ENCODE peak calls at places on chromosomes 11 and 22, in ten cellular contexts. B is IMR-90, A is heart left ventricle, D is body of pancreas, I is K562, R is prostate gland, J is upper lobe of left lung, N is A549, L is breast epithelium, Z is thyroid gland. T is an unnamed sample.

GRCh38 chr22:47237890-47238480 is 475.5 kb downstream of the TBC1D22A start:
- DNase-seq in R (no peak), B (no peak), I (no peak), L (no peak), A (no peak), N (no peak), D (no peak), J (no peak), Z (no peak), T (no peak)

GRCh38 chr11:9858822-9859221 is 194.9 kb downstream of the SWAP70 start:
- DNase-seq in A (no peak), Z (no peak), J (no peak), R (no peak), N (peak), B (peak), I (peak), D (no peak), L (no peak), T (no peak)

GRCh38 chr11:46557684-46558151 is 36.1 kb downstream of the AMBRA1 start:
- DNase-seq in Z (no peak), J (peak), B (peak), L (no peak), A (no peak), I (peak), R (no peak), N (peak), D (no peak), T (no peak)

GRCh38 chr11:119339581-119340334 is 925 bp downstream of the C1QTNF5 start:
- DNase-seq in A (peak), J (peak), R (no peak), Z (peak), I (peak), D (peak), N (no peak), B (no peak), L (no peak), T (peak)

GRCh38 chr11:60528934-60529333 is 13.7 kb downstream of the MS4A13 start:
- DNase-seq in L (no peak), Z (no peak), A (no peak), B (no peak), D (no peak), R (no peak), N (no peak), J (no peak), I (no peak), T (no peak)

GRCh38 chr11:134537941-134538340 is 125.9 kb upstream of the B3GAT1 start:
- DNase-seq in L (no peak), N (no peak), B (no peak), A (no peak), D (peak), J (peak), R (no peak), I (no peak), Z (no peak), T (no peak)

GRCh38 chr11:94834931-94835330 is 66.8 kb downstream of the AMOTL1 start:
- DNase-seq in A (no peak), I (no peak), L (no peak), N (no peak), B (peak), D (no peak), Z (no peak), R (no peak), J (no peak), T (no peak)

GRCh38 chr11:78497309-78497708 is 77.4 kb downstream of the NARS2 start:
- DNase-seq in R (no peak), N (no peak), J (no peak), L (no peak), Z (no peak), D (no peak), A (no peak), B (no peak), I (no peak), T (no peak)

GRCh38 chr11:77547863-77548551 is 41.7 kb upstream of the AQP11 start:
- DNase-seq in R (peak), A (no peak), Z (peak), D (peak), J (peak), B (peak), I (peak), L (no peak), N (peak), T (no peak)

GRCh38 chr22:28132466-28132865 is 213.4 kb upstream of the PITPNB start:
- DNase-seq in Z (no peak), N (no peak), B (no peak), I (no peak), A (no peak), D (no peak), J (no peak), R (no peak), L (no peak), T (no peak)

GRCh38 chr11:82927264-82927880 is 25.8 kb downstream of the DDIAS start:
- DNase-seq in Z (no peak), N (peak), A (no peak), L (no peak), D (no peak), I (peak), B (peak), J (no peak), R (peak), T (no peak)

GRCh38 chr11:31940396-31941037 is 129.4 kb upstream of the PAX6 start:
- DNase-seq in N (no peak), Z (no peak), L (no peak), J (no peak), D (no peak), I (no peak), R (no peak), A (peak), B (peak), T (no peak)

GRCh38 chr11:120517390-120518315 is 6.1 kb downstream of the GRIK4 start:
- DNase-seq in N (no peak), I (no peak), B (peak), Z (no peak), J (no peak), L (peak), D (no peak), A (no peak), R (no peak), T (no peak)

GRCh38 chr11:114158886-114159285 is 99.4 kb downstream of the ZBTB16 start:
- DNase-seq in I (no peak), A (no peak), R (no peak), D (peak), N (no peak), Z (no peak), B (peak), J (no peak), L (no peak), T (no peak)

GRCh38 chr11:77322926-77323590 is 21.6 kb upstream of the GDPD4 start:
- DNase-seq in D (no peak), J (no peak), I (no peak), A (no peak), R (no peak), B (peak), Z (peak), N (no peak), L (no peak), T (no peak)

GRCh38 chr11:26333906-26334305 is 2.0 kb downstream of the ANO3 start:
- DNase-seq in Z (no peak), A (no peak), N (no peak), B (no peak), I (no peak), L (no peak), J (no peak), D (no peak), R (no peak), T (no peak)

GRCh38 chr11:34464591-34465036 is 25.9 kb downstream of the CAT start:
- DNase-seq in Z (no peak), B (no peak), R (no peak), L (no peak), N (no peak), D (no peak), J (no peak), A (no peak), I (peak), T (no peak)

GRCh38 chr11:370087-370941 is 1.0 kb downstream of the B4GALNT4 start:
- DNase-seq in N (no peak), J (no peak), A (no peak), R (no peak), Z (no peak), L (no peak), I (no peak), B (no peak), D (no peak), T (no peak)

GRCh38 chr22:48357961-48358360 is 1469.7 kb downstream of the BRD1 start:
- DNase-seq in B (no peak), L (no peak), J (no peak), A (no peak), Z (no peak), N (no peak), R (no peak), I (no peak), D (no peak), T (no peak)

GRCh38 chr11:2466869-2467694 is 22.3 kb downstream of the KCNQ1 start:
- DNase-seq in I (peak), Z (no peak), B (no peak), L (no peak), A (no peak), N (no peak), D (peak), J (peak), R (no peak), T (peak)

GRCh38 chr11:125945011-125945796 is 640 bp upstream of the VSIG10L2 start:
- DNase-seq in R (no peak), Z (no peak), D (no peak), A (no peak), N (no peak), I (no peak), J (no peak), L (no peak), B (no peak), T (no peak)

GRCh38 chr11:104522650-104523049 is 358.7 kb upstream of the PDGFD start:
- DNase-seq in J (no peak), A (no peak), D (peak), N (no peak), L (no peak), I (no peak), B (peak), Z (no peak), R (no peak), T (no peak)

GRCh38 chr11:36638586-36638985 is 40.5 kb upstream of the RAG2 start:
- DNase-seq in J (no peak), D (no peak), A (no peak), R (no peak), I (no peak), B (no peak), L (no peak), Z (no peak), N (no peak), T (no peak)

GRCh38 chr22:24592846-24593809 is at the start of gene LRRC75B:
- DNase-seq in I (peak), N (peak), B (peak), D (peak), J (peak), A (peak), L (peak), Z (peak), R (peak), T (peak)

GRCh38 chr11:127003260-127003981 is 2.9 kb upstream of the KIRREL3 start:
- DNase-seq in J (no peak), A (no peak), Z (no peak), I (peak), N (peak), L (no peak), D (no peak), R (no peak), B (peak), T (no peak)

GRCh38 chr22:47294222-47294532 is 531.7 kb downstream of the TBC1D22A start:
- DNase-seq in N (peak), B (peak), J (no peak), R (no peak), L (peak), A (no peak), I (no peak), Z (no peak), D (peak), T (peak)

GRCh38 chr11:122661182-122661945 is 5.8 kb downstream of the UBASH3B start:
- DNase-seq in J (no peak), A (no peak), R (no peak), B (peak), L (no peak), I (no peak), N (no peak), D (no peak), Z (peak), T (no peak)

GRCh38 chr11:69825941-69826340 is 6.7 kb upstream of the FGF3 start:
- DNase-seq in D (no peak), J (no peak), I (no peak), R (no peak), Z (no peak), L (no peak), A (no peak), N (no peak), B (no peak), T (no peak)

GRCh38 chr11:34492806-34493414 is 20.7 kb downstream of the ELF5 start:
- DNase-seq in L (no peak), N (peak), D (peak), J (peak), I (peak), A (peak), B (peak), Z (peak), R (peak), T (peak)

GRCh38 chr11:67507242-67507890 is 596 bp downstream of the CDK2AP2 start:
- DNase-seq in R (peak), I (peak), Z (peak), B (peak), N (peak), L (no peak), D (peak), A (peak), J (peak), T (no peak)

GRCh38 chr11:69141742-69142141 is 14.0 kb upstream of the SMIM38 start:
- DNase-seq in A (no peak), L (no peak), N (no peak), I (no peak), Z (no peak), J (no peak), B (peak), D (no peak), R (no peak), T (no peak)

GRCh38 chr11:20672575-20672974 is 3.2 kb downstream of the NELL1 start:
- DNase-seq in D (no peak), J (no peak), Z (no peak), B (no peak), N (peak), I (peak), R (no peak), L (no peak), A (no peak), T (no peak)

GRCh38 chr22:31575190-31575589 is 78.9 kb downstream of the SFI1 start:
- DNase-seq in Z (no peak), I (no peak), N (no peak), B (no peak), A (no peak), R (peak), D (no peak), J (no peak), L (peak), T (no peak)

DNA sequence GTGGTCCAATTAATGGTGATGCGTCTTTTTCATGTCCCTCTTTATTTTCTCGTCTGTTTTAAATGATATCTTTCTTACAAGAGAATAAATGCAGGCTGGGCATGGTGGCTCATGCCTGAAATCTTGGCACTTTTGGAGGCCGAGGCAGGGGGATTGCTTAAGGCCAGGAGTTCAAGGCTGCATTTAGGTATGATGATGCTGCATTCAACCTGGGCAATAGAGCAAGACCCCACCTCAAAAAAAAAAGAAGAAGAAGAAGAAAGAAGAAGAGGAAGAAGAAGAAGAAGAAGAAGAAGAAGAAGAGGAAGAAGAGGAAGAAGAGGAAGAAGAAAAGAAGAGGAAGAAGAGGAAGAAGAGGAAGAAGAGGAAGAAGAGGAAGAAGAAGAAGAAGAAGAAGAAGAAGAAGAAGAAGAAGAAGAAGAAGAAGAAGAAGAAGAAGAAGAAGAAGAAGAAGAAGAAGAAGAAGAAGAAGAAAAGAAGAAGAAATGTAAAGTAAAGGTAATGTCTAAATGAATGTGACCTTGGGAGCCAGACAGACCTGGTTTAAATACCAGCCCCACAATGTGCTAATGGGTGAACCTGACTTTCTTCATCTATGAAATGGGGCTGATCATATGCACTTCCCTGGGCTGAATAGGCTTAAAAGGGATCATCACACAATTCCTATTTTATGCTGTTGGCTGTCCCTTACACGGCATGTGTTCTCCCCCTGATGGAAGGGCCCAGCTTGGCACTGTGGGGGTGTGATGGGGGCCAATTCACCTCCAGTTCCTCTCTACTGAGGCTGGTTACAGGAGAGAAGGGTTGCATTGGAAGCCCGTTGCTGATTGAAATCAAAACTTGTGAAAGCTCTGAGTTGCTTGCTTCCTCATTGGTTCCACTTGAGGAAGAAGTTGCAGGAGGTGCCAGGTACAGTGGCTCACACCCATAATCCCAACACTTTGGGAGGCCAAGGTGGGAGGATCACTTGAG is 13.0 kb upstream of the PRG2 start:
- DNase-seq in A (no peak), I (no peak), R (no peak), B (no peak), N (no peak), D (no peak), Z (no peak), J (no peak), L (no peak), T (no peak)
- TF ChIP-seq POLR2A in A (no peak), I (no peak), R (no peak), B (no peak), N (no peak), D (no peak), Z (no peak), J (no peak), L (no peak), T (no peak)

GRCh38 chr22:41857160-41857859 is 24.4 kb downstream of the SREBF2 start:
- DNase-seq in R (peak), A (peak), D (peak), B (peak), J (peak), Z (peak), N (peak), L (no peak), I (peak), T (peak)

GRCh38 chr22:41863472-41863871 is 30.6 kb downstream of the SREBF2 start:
- DNase-seq in D (no peak), R (no peak), L (no peak), I (no peak), B (no peak), J (no peak), A (no peak), N (no peak), Z (no peak), T (no peak)

GRCh38 chr22:41857860-41858199 is 24.9 kb downstream of the SREBF2 start:
- DNase-seq in N (no peak), L (no peak), A (no peak), D (no peak), J (no peak), R (no peak), Z (no peak), B (no peak), I (no peak), T (no peak)

GRCh38 chr22:41862530-41863266 is 29.8 kb downstream of the SREBF2 start:
- DNase-seq in Z (no peak), N (no peak), D (no peak), B (peak), A (no peak), I (no peak), L (no peak), R (no peak), J (peak), T (no peak)

DNA sequence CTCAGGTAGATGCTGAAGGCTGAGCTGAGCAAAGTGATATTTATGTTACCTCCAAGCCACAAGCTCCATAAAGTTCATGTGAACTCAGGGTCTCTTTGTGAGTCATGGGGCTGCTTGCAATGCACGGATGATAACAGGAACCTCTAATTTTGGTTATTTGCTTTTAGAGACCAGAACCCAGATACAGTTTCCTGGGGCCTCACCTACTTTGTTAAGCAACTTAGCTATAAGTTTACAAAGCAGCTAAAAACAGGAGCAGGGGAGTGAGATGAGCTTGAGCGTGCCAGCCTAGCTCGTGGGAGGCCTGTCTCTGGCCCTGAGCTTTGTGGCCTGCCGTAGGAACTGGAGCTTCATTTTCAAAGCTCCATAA is 29.2 kb downstream of the SREBF2 start:
- DNase-seq in I (no peak), J (no peak), A (no peak), R (no peak), L (no peak), Z (no peak), D (no peak), B (peak), N (no peak), T (peak)
- H3K27ac ChIP-seq in I (peak), J (peak), A (peak), R (peak), L (peak), Z (no peak), D (no peak), B (no peak), N (no peak), T (peak)

GRCh38 chr22:35257321-35258143 is at the start of gene HMGXB4:
- DNase-seq in L (peak), A (peak), B (peak), J (peak), R (peak), I (peak), Z (peak), D (peak), N (peak), T (peak)
- TF ChIP-seq POLR2A in L (no peak), A (no peak), B (peak), J (no peak), R (no peak), I (peak), Z (no peak), D (peak), N (no peak), T (no peak)

DNA sequence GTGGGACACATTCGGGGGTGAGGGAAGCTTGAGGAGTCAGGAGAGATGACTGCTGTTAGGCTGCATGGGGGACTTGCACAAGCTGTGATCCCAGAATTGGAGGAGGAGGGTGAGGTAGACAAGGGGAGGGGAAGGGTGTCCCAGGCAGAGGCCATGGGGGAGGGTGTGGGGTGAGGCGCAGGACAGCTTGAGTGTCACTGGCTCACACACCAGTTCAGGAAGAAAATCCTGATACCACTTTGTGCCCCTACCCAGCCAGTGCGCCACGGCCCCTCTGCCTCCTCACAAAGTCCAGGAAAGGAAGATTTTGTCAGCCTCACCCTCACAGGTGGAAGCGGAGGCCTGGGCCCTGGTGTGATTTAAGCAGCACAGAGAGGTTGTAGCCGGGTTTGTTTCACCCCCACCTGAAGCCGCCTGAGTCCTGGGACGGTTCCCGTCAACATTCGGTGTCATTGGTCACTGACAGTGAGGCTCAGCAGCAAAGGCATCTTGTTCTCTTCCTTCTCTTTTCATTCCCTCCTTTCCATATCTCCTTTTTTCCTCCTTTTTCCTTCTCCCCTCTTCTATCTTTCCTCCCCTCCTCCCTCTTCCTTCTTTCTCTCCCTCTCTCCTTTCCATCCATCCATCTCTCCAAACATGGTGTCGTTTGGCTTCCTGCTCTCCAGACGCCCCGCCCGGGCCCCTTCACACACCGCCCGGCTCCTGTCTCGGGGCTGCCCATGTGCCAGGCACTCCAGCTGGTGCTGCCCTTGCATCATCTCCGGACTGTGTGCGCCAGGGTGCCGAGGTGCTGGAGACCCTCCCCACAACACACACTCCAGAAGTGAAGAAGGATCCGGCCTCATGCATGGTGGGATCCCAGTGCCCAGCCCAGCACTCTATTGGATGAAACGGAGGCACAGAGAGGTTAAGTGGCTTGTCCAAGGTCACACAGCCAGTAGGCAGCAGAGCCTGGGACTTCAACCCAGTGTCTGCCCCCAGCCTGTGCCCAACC is 89.3 kb downstream of the MPPED1 start:
- DNase-seq in R (no peak), D (no peak), N (no peak), J (no peak), B (no peak), I (no peak), L (no peak), Z (no peak), A (no peak), T (no peak)
- H3K27ac ChIP-seq in R (no peak), D (no peak), N (no peak), J (no peak), B (no peak), I (no peak), L (no peak), Z (no peak), A (no peak), T (no peak)

T was measured in Peyer's patch.